ENCODE peak calls at places on chromosomes 11 and 22, in six cellular contexts. I is upper lobe of right lung; J is CD8-positive, alpha-beta T cell; A is left lung; X is kidney; M is foreskin fibroblast. W is an unnamed sample.

GRCh38 chr11:120344302-120345004 is 8.2 kb downstream of the ARHGEF12 start:
- DNase-seq in I (no peak), J (peak), A (no peak), X (no peak), M (peak), W (no peak)

GRCh38 chr11:112533682-112534081 is 273.0 kb upstream of the PLET1 start:
- DNase-seq in I (no peak), J (no peak), A (no peak), X (no peak), M (no peak), W (no peak)

GRCh38 chr11:10818594-10818993 is 9.9 kb upstream of the EIF4G2 start:
- DNase-seq in I (no peak), J (no peak), A (no peak), X (no peak), M (peak), W (no peak)

GRCh38 chr11:94933225-94934130 is 39.9 kb downstream of the CWC15 start:
- DNase-seq in I (no peak), J (no peak), A (no peak), X (no peak), M (peak), W (no peak)

GRCh38 chr11:68411501-68411991 is 49.0 kb upstream of the PPP6R3 start:
- DNase-seq in I (peak), J (no peak), A (no peak), X (no peak), M (no peak), W (peak)

GRCh38 chr11:36311926-36312592 is 16.0 kb downstream of the PRR5L start:
- DNase-seq in I (no peak), J (no peak), A (no peak), X (no peak), M (peak), W (no peak)

GRCh38 chr22:38203090-38203810 is 1.5 kb downstream of the MAFF start:
- DNase-seq in I (peak), J (peak), A (peak), X (peak), M (peak), W (peak)

GRCh38 chr11:31883435-31883834 is 72.3 kb upstream of the PAX6 start:
- DNase-seq in I (no peak), J (no peak), A (no peak), X (no peak), M (no peak), W (no peak)

GRCh38 chr22:36328635-36329216 is 59.0 kb downstream of the MYH9 start:
- DNase-seq in I (no peak), J (no peak), A (no peak), X (peak), M (peak), W (no peak)

GRCh38 chr11:76329983-76330382 is 50.9 kb downstream of the THAP12 start:
- DNase-seq in I (no peak), J (no peak), A (no peak), X (no peak), M (no peak), W (peak)

GRCh38 chr22:49370841-49371301 is 456.8 kb downstream of the BRD1 start:
- DNase-seq in I (peak), J (no peak), A (no peak), X (peak), M (no peak), W (peak)

GRCh38 chr11:31397239-31397834 is 27.7 kb downstream of the DNAJC24 start:
- DNase-seq in I (no peak), J (no peak), A (no peak), X (no peak), M (peak), W (no peak)

GRCh38 chr11:77046060-77046501 is 11.9 kb downstream of the B3GNT6 start:
- DNase-seq in I (peak), J (no peak), A (peak), X (no peak), M (peak), W (peak)

GRCh38 chr22:49971232-49972162 is 10.9 kb downstream of the PIM3 start:
- DNase-seq in I (peak), J (peak), A (peak), X (peak), M (peak), W (peak)

GRCh38 chr11:521179-521688 is 14.1 kb downstream of the HRAS start:
- DNase-seq in I (no peak), J (no peak), A (no peak), X (no peak), M (no peak), W (no peak)

GRCh38 chr11:86167499-86168161 is 76.9 kb upstream of the EED start:
- DNase-seq in I (no peak), J (no peak), A (no peak), X (no peak), M (no peak), W (no peak)

GRCh38 chr22:32164084-32164894 is 5.2 kb upstream of the C22orf42 start:
- DNase-seq in I (no peak), J (no peak), A (no peak), X (no peak), M (no peak), W (no peak)

GRCh38 chr11:106304274-106304673 is 226.8 kb downstream of the AASDHPPT start:
- DNase-seq in I (no peak), J (no peak), A (no peak), X (no peak), M (peak), W (no peak)

GRCh38 chr11:34052608-34053160 is 1.2 kb downstream of the CAPRIN1 start:
- DNase-seq in I (peak), J (peak), A (no peak), X (no peak), M (peak), W (peak)

GRCh38 chr11:73481626-73482025 is 105.4 kb downstream of the RELT start:
- DNase-seq in I (no peak), J (no peak), A (no peak), X (no peak), M (no peak), W (no peak)

GRCh38 chr11:122653911-122654310 is 1.6 kb upstream of the UBASH3B start:
- DNase-seq in I (no peak), J (no peak), A (no peak), X (no peak), M (peak), W (no peak)

GRCh38 chr11:5891216-5891800 is 1.7 kb upstream of the OR52E5 start:
- DNase-seq in I (no peak), J (no peak), A (no peak), X (no peak), M (peak), W (no peak)

GRCh38 chr11:39724404-39724803 is 1735.0 kb downstream of the LRRC4C start:
- DNase-seq in I (no peak), J (no peak), A (no peak), X (no peak), M (no peak), W (no peak)
- TF ChIP-seq CTCF in I (no peak), J (no peak), A (no peak), X (no peak), M (no peak), W (no peak)

GRCh38 chr22:44371741-44372525 is 59.2 kb upstream of the SHISAL1 start:
- DNase-seq in I (peak), J (no peak), A (peak), X (peak), M (no peak), W (peak)

GRCh38 chr22:44368611-44369010 is 55.9 kb upstream of the SHISAL1 start:
- DNase-seq in I (peak), J (no peak), A (peak), X (peak), M (no peak), W (peak)

GRCh38 chr22:44366372-44367310 is 53.9 kb upstream of the SHISAL1 start:
- DNase-seq in I (peak), J (no peak), A (peak), X (peak), M (no peak), W (peak)

GRCh38 chr22:44369916-44370804 is 57.4 kb upstream of the SHISAL1 start:
- DNase-seq in I (peak), J (no peak), A (peak), X (peak), M (peak), W (peak)

GRCh38 chr22:44369241-44369652 is 56.5 kb upstream of the SHISAL1 start:
- DNase-seq in I (peak), J (no peak), A (peak), X (peak), M (no peak), W (peak)
- TF ChIP-seq CTCF in I (no peak), J (no peak), A (no peak), X (no peak), M (no peak), W (no peak)

GRCh38 chr22:43270314-43270908 is 72.8 kb downstream of the SCUBE1 start:
- DNase-seq in I (no peak), J (no peak), A (no peak), X (no peak), M (peak), W (no peak)
- TF ChIP-seq CTCF in I (no peak), J (no peak), A (no peak), X (no peak), M (peak), W (no peak)

DNA sequence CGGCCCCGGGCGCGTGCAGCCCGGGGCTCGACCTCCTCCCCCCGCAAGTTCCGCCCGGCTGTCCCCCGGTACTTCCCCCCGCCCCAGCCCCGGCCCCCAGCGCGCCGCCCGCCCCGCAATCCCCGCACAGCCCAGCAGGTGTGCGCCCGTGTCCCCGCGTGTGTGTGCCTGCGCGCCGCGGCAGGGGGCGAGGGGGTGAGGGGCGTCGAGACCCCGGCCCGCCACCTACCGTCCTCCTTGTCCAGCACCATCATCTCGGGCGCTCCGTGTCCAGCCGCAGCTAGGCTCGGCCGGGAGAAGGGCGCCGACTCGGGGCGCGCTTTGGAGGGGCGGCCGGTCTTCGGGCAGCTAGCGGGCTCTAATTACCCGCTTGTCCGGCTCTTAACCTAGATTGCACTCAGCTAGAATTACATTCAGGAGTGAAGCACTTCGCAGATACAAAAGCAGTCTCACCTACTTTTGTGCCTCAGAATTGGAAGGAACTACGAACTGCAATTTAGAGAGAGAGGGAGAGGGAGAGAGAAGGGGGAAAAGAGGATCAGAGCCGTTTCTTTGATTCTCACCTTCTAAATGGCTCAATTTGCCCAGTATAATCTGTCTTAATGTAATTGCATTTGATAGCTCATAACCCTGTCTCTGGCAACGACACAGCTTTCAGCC is 439 bp downstream of the LMO1 start:
- DNase-seq in I (peak), J (no peak), A (peak), X (peak), M (peak), W (no peak)
- TF ChIP-seq CTCF in I (no peak), J (no peak), A (no peak), X (no peak), M (no peak), W (no peak)

W was measured in lower lobe of right lung.